ENCODE peak calls at places on chromosomes 5 and 9, in five cellular contexts. One of them, this sample, is unnamed.

GRCh38 chr9:135826188-135826545 is 81.2 kb downstream of the CAMSAP1 start:
- DNase-seq in IMR-90: no peak
- DNase-seq in left ventricle myocardium inferior: no peak
- DNase-seq in GM06990: no peak
- DNase-seq in ovary: no peak
- DNase-seq in this sample: no peak

GRCh38 chr5:140310434-140310833 is 7.5 kb upstream of the PFDN1 start:
- DNase-seq in IMR-90: no peak
- DNase-seq in left ventricle myocardium inferior: no peak
- DNase-seq in GM06990: no peak
- DNase-seq in ovary: no peak
- DNase-seq in this sample: no peak

GRCh38 chr5:608286-609087 is 3.7 kb upstream of the CEP72 start:
- DNase-seq in IMR-90: no peak
- DNase-seq in left ventricle myocardium inferior: no peak
- DNase-seq in GM06990: no peak
- DNase-seq in ovary: no peak
- DNase-seq in this sample: no peak

GRCh38 chr9:114371986-114372917 is 15.5 kb downstream of the AKNA start:
- DNase-seq in IMR-90: no peak
- DNase-seq in left ventricle myocardium inferior: no peak
- DNase-seq in GM06990: peak; percentile 56
- DNase-seq in ovary: no peak
- DNase-seq in this sample: no peak

GRCh38 chr5:107578051-107578635 is 92.6 kb downstream of the EFNA5 start:
- DNase-seq in IMR-90: no peak
- DNase-seq in left ventricle myocardium inferior: no peak
- DNase-seq in GM06990: no peak
- DNase-seq in ovary: no peak
- DNase-seq in this sample: no peak

GRCh38 chr9:93908591-93909241 is 46.4 kb downstream of the BARX1 start:
- DNase-seq in IMR-90: no peak
- DNase-seq in left ventricle myocardium inferior: no peak
- DNase-seq in GM06990: no peak
- DNase-seq in ovary: no peak
- DNase-seq in this sample: no peak

GRCh38 chr5:146797683-146798082 is 80.9 kb downstream of the PPP2R2B start:
- DNase-seq in IMR-90: no peak
- DNase-seq in left ventricle myocardium inferior: no peak
- DNase-seq in GM06990: no peak
- DNase-seq in ovary: no peak
- DNase-seq in this sample: no peak

GRCh38 chr9:117153021-117153420 is 261.8 kb downstream of the ASTN2 start:
- DNase-seq in IMR-90: peak; percentile 57
- DNase-seq in left ventricle myocardium inferior: no peak
- DNase-seq in GM06990: no peak
- DNase-seq in ovary: no peak
- DNase-seq in this sample: peak; percentile 1

GRCh38 chr9:92276223-92277007 is 17.1 kb downstream of the IARS1 start:
- DNase-seq in IMR-90: no peak
- DNase-seq in left ventricle myocardium inferior: no peak
- DNase-seq in GM06990: no peak
- DNase-seq in ovary: no peak
- DNase-seq in this sample: no peak

GRCh38 chr9:90287567-90288274 is 354.9 kb downstream of the DIRAS2 start:
- DNase-seq in IMR-90: no peak
- DNase-seq in left ventricle myocardium inferior: no peak
- DNase-seq in GM06990: peak; percentile 51
- DNase-seq in ovary: no peak
- DNase-seq in this sample: no peak

GRCh38 chr5:137142371-137143243 is 356.5 kb downstream of the SPOCK1 start:
- DNase-seq in IMR-90: peak; percentile 94
- DNase-seq in left ventricle myocardium inferior: peak; percentile 62
- DNase-seq in GM06990: peak; percentile 6
- DNase-seq in ovary: no peak
- DNase-seq in this sample: peak; percentile 90

GRCh38 chr9:121612511-121612998 is 38.9 kb upstream of the DAB2IP start:
- DNase-seq in IMR-90: no peak
- DNase-seq in left ventricle myocardium inferior: no peak
- DNase-seq in GM06990: no peak
- DNase-seq in ovary: peak; percentile 35
- DNase-seq in this sample: no peak

GRCh38 chr5:168706655-168707069 is 127.5 kb upstream of the PANK3 start:
- DNase-seq in IMR-90: peak; percentile 47
- DNase-seq in left ventricle myocardium inferior: no peak
- DNase-seq in GM06990: no peak
- DNase-seq in ovary: peak; percentile 31
- DNase-seq in this sample: peak; percentile 38

DNA sequence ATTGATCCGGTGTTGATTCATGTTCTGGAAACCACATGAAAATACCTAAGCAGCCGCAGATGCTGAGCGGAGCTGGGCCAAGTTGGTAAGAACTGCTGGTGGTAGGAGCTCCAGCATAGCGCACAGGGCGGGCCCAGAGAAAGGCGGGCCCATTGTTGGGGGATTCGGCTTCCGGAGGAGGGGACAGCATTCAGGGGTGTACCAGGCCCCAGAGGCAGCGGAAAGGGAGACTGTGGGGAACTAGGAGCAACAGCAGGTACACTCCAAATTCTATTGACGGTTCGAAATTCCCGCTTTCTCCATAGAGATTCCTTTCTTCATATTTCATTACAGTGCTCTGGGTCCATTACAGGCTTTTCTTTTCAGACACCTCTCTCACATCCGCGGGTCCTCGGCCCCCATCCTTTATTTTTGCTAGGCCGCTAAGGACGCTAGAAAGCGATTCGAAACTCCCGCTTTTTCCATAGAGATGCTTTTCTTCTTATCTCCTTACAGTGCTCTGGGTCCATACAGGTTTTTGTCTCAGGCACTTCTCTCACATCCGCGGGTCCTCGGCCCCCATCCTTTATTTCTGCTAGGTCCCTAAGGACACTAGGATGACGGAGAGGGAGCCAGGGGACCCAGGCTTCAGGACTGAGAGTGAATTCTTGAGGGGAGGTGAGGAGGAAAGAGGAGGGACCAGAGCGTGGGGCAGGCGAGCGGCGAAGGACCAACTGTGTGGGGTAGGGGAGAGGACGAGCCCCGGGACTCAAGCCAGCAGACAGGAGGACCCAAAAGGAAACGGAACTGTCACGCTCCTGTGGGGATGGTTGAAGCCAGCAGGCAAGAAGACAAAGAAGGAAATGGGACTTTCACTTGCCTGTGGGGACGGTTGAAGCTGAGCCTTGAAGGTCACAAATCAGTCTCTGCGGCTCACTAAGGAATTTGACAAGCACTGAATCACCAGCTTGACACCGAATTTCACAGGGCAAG is at the start of gene CCDC152:
- DNase-seq in IMR-90: peak; percentile 3
- DNase-seq in left ventricle myocardium inferior: no peak
- DNase-seq in GM06990: peak; percentile 65
- DNase-seq in ovary: peak; percentile 20
- DNase-seq in this sample: peak; percentile 40
- H3K4me3 ChIP-seq in IMR-90: peak within 1 kb of the TSS; percentile 33
- H3K4me3 ChIP-seq in left ventricle myocardium inferior: peak within 1 kb of the TSS; percentile 58
- H3K4me3 ChIP-seq in GM06990: peak within 1 kb of the TSS; percentile 68
- H3K4me3 ChIP-seq in ovary: peak within 1 kb of the TSS; percentile 14
- H3K4me3 ChIP-seq in this sample: peak within 1 kb of the TSS; percentile 52

GRCh38 chr5:170590537-170590936 is 86.7 kb downstream of the KCNIP1 start:
- DNase-seq in IMR-90: no peak
- DNase-seq in left ventricle myocardium inferior: no peak
- DNase-seq in GM06990: no peak
- DNase-seq in ovary: no peak
- DNase-seq in this sample: no peak
- TF ChIP-seq CTCF in IMR-90: no peak
- TF ChIP-seq CTCF in left ventricle myocardium inferior: no peak
- TF ChIP-seq CTCF in GM06990: no peak
- TF ChIP-seq CTCF in ovary: no peak
- TF ChIP-seq CTCF in this sample: no peak

DNA sequence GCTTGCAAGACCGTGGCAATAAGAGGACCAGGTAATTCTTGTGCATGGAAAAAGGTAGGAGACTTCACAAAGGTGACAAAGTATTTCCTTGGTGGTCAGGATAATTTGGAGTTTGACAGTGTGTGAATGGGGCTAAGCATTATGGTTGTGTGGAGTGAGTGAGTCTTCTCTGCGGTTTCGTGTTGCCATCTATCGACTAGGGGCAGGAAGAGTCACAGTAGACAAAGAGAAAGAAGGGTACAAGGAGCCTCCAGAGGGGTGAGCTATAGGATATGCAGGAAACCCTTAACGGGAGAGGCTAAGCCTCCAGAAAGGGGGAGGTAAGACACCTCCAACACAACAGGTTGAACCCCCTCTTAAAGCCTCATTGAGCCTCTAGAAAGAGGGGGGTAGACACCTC is 64.0 kb upstream of the RANBP6 start:
- DNase-seq in IMR-90: no peak
- DNase-seq in left ventricle myocardium inferior: no peak
- DNase-seq in GM06990: no peak
- DNase-seq in ovary: no peak
- DNase-seq in this sample: no peak
- H3K4me3 ChIP-seq in IMR-90: no peak overlapping the region
- H3K4me3 ChIP-seq in left ventricle myocardium inferior: peak overlapping the region; percentile 64
- H3K4me3 ChIP-seq in GM06990: no peak overlapping the region
- H3K4me3 ChIP-seq in ovary: no peak overlapping the region
- H3K4me3 ChIP-seq in this sample: no peak overlapping the region

GRCh38 chr9:34500623-34501267 is 22.0 kb downstream of the ENHO start:
- DNase-seq in IMR-90: peak; percentile 19
- DNase-seq in left ventricle myocardium inferior: peak; percentile 48
- DNase-seq in GM06990: no peak
- DNase-seq in ovary: peak; percentile 68
- DNase-seq in this sample: peak; percentile 19
- TF ChIP-seq CTCF in IMR-90: peak; percentile 89
- TF ChIP-seq CTCF in left ventricle myocardium inferior: peak; percentile 99
- TF ChIP-seq CTCF in GM06990: peak; percentile 98
- TF ChIP-seq CTCF in ovary: peak; percentile 80
- TF ChIP-seq CTCF in this sample: peak; percentile 99

DNA sequence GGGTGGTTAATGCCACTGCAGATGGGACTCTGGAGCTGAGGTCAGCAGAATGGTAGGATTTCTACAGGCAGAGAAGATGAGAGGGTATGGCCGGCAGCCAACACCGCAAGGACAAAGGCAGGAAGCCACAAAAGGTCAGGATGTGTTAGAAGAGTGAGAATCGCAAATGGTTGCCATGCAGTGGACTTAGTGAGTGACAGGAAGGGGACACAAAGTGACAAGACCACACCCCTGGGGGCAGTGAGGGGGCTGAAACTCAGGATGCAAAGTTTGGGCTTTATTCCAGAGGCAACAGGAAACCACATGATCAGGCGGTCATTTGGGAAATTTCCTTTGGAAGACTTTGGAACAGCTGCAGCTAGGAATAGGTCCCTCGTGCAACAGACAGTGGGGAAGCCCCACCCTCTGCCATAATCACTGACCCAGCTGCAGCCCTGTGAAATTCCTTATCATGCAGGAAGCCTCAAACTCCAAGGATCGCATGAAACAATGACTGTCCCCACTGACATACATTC is 14.2 kb upstream of the CCDC180 start:
- DNase-seq in IMR-90: peak; percentile 27
- DNase-seq in left ventricle myocardium inferior: peak; percentile 65
- DNase-seq in GM06990: no peak
- DNase-seq in ovary: peak; percentile 36
- DNase-seq in this sample: peak; percentile 42
- H3K4me3 ChIP-seq in IMR-90: no peak overlapping the region
- H3K4me3 ChIP-seq in left ventricle myocardium inferior: no peak overlapping the region
- H3K4me3 ChIP-seq in GM06990: no peak overlapping the region
- H3K4me3 ChIP-seq in ovary: no peak overlapping the region
- H3K4me3 ChIP-seq in this sample: no peak overlapping the region

DNA sequence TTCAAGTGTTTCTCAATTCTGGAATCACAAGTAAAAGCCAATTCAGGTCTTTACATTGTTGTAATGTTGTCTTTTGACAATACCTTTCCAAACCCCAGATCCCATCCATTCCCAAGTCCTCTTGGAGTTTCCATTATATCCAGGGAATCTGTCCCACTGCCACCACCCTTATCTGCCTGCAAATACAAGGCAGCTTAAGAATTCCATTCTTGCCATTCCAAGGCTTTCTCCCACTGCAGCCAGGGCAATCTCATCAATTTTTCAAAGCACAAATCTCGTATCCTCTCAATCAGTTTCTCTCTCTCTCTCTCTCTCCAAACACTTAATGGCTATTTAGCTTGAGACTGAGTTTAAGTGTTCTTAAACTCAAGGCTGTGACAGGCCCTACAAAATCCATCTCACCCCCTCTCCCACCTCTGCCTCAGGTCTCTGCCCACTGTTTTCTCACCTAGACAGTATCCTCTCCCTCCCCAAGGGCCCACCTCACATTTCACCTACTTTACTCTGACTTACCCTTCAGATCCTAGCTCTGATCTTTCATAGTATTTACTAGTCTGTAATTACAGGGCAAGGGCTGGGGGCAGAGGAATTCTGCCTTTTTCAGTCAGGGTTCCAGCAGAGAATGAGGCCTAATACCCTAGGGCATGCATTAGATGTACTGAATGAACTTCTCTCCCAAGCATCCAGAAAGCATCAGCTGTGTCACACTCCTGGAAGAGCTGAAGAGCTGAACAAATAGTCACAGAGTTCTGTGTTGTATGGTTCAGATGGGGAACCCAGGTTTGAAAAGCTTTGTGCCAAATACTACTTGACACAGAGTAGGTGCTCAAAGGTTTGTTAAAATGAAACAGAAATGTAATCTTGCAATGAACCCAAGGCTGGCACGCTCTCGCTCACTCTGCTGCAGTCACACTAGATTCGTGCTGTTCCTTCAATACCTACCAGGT is 46.0 kb downstream of the RAPGEF1 start:
- DNase-seq in IMR-90: no peak
- DNase-seq in left ventricle myocardium inferior: no peak
- DNase-seq in GM06990: no peak
- DNase-seq in ovary: no peak
- DNase-seq in this sample: no peak
- TF ChIP-seq CTCF in IMR-90: no peak
- TF ChIP-seq CTCF in left ventricle myocardium inferior: no peak
- TF ChIP-seq CTCF in GM06990: no peak
- TF ChIP-seq CTCF in ovary: no peak
- TF ChIP-seq CTCF in this sample: no peak

GRCh38 chr9:137281345-137282116 is 4.0 kb downstream of the TOR4A start:
- DNase-seq in IMR-90: no peak
- DNase-seq in left ventricle myocardium inferior: no peak
- DNase-seq in GM06990: no peak
- DNase-seq in ovary: no peak
- DNase-seq in this sample: no peak
- H3K4me3 ChIP-seq in IMR-90: no peak overlapping the region
- H3K4me3 ChIP-seq in left ventricle myocardium inferior: peak overlapping the region; percentile 44
- H3K4me3 ChIP-seq in GM06990: no peak overlapping the region
- H3K4me3 ChIP-seq in ovary: no peak overlapping the region
- H3K4me3 ChIP-seq in this sample: no peak overlapping the region

DNA sequence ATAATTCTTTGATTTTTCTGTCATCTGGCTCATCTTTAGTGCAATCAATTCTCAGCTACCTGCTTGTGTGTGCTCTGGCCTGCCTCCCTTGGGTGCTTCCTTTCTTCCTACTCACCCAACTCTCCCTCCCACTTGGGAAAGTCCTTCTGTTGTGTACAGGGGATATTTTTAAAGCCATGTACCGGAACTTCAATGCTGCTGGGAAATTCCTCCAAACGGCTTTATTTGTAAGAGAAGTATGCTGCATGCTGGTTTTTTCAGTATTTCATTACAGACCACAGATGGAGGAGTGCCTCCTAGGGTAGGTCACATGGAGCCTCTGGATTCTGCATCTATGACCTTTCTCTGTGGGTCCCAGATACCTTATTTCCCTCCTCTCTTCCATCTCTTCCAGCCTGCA is 5.4 kb upstream of the HMHB1 start:
- DNase-seq in IMR-90: no peak
- DNase-seq in left ventricle myocardium inferior: no peak
- DNase-seq in GM06990: peak; percentile 47
- DNase-seq in ovary: no peak
- DNase-seq in this sample: peak; percentile 52
- TF ChIP-seq CTCF in IMR-90: no peak
- TF ChIP-seq CTCF in left ventricle myocardium inferior: no peak
- TF ChIP-seq CTCF in GM06990: no peak
- TF ChIP-seq CTCF in ovary: no peak
- TF ChIP-seq CTCF in this sample: no peak